ENCODE peak calls at places on chromosomes 12 and 14, in five cellular contexts. N is SK-N-SH, L is H1, Y is OCI-LY7, V is mucosa of descending colon. A is an unnamed sample. For H3K9me3, the result is how much of the 10 kb centered on the place peaks cover.

GRCh38 chr12:93089805-93090569 is 160.9 kb upstream of the EEA1 start:
- DNase-seq in L (no peak), V (no peak), N (no peak), Y (no peak), A (no peak)

GRCh38 chr12:12214635-12215131 is 52.2 kb downstream of the LRP6 start:
- DNase-seq in Y (peak), L (no peak), V (no peak), N (no peak), A (no peak)

GRCh38 chr12:27861428-27862167 is 81.6 kb upstream of the MANSC4 start:
- DNase-seq in L (no peak), N (no peak), V (no peak), Y (peak), A (no peak)

GRCh38 chr14:65769151-65769550 is 356.6 kb downstream of the FUT8 start:
- DNase-seq in Y (no peak), L (no peak), V (no peak), N (no peak), A (no peak)

GRCh38 chr12:96989916-96990315 is 82.9 kb downstream of the NEDD1 start:
- DNase-seq in L (no peak), V (no peak), N (no peak), Y (peak), A (no peak)

GRCh38 chr14:96198430-96199133 is 6.1 kb upstream of the BDKRB2 start:
- DNase-seq in Y (no peak), L (no peak), V (no peak), N (no peak), A (no peak)

GRCh38 chr12:10967409-10967808 is 19.3 kb downstream of the TAS2R50 start:
- DNase-seq in N (peak), L (no peak), Y (no peak), V (no peak), A (no peak)

GRCh38 chr12:70643927-70644326 is 6.7 kb upstream of the PTPRB start:
- DNase-seq in Y (no peak), N (no peak), V (no peak), L (no peak), A (no peak)

GRCh38 chr14:74793506-74794155 is 30.5 kb downstream of the YLPM1 start:
- DNase-seq in N (no peak), Y (peak), L (no peak), V (no peak), A (no peak)

GRCh38 chr12:115763982-115764621 is 513.4 kb downstream of the MED13L start:
- DNase-seq in L (no peak), V (no peak), Y (no peak), N (no peak), A (no peak)

GRCh38 chr12:20453756-20454310 is 85.5 kb downstream of the PDE3A start:
- DNase-seq in N (no peak), Y (no peak), L (no peak), V (no peak), A (no peak)

GRCh38 chr14:50542941-50543418 is 10.6 kb upstream of the MAP4K5 start:
- DNase-seq in L (no peak), N (peak), Y (peak), V (no peak), A (no peak)

GRCh38 chr12:90199008-90199407 is 490.4 kb upstream of the ATP2B1 start:
- DNase-seq in L (no peak), N (no peak), V (no peak), Y (no peak), A (no peak)

GRCh38 chr12:126397071-126397571 is 1331.9 kb downstream of the AACS start:
- DNase-seq in Y (no peak), V (no peak), N (no peak), L (no peak), A (no peak)

GRCh38 chr12:56914724-56915123 is 19.5 kb downstream of the SDR9C7 start:
- DNase-seq in N (no peak), V (no peak), Y (no peak), L (no peak), A (no peak)

GRCh38 chr12:77606348-77606747 is 224.3 kb upstream of the NAV3 start:
- DNase-seq in L (no peak), N (no peak), Y (no peak), V (no peak), A (no peak)

GRCh38 chr12:115700896-115701465 is 576.5 kb downstream of the MED13L start:
- DNase-seq in N (no peak), V (no peak), L (no peak), Y (no peak), A (no peak)

GRCh38 chr12:123389560-123390351 is 5.8 kb downstream of the KMT5A start:
- DNase-seq in V (peak), Y (peak), N (peak), L (no peak), A (peak)

GRCh38 chr14:97517566-97518234 is 720.5 kb downstream of the VRK1 start:
- DNase-seq in N (no peak), Y (no peak), V (no peak), L (no peak), A (no peak)

GRCh38 chr12:85550924-85551323 is 270.9 kb downstream of the ALX1 start:
- DNase-seq in N (no peak), Y (no peak), V (no peak), L (no peak), A (no peak)

GRCh38 chr12:94101902-94102660 is 46.3 kb upstream of the PLXNC1 start:
- DNase-seq in Y (peak), V (peak), L (peak), N (peak), A (peak)

GRCh38 chr12:76025601-76026575 is 5.7 kb downstream of the PHLDA1 start:
- DNase-seq in L (no peak), V (no peak), N (no peak), Y (no peak), A (no peak)

GRCh38 chr14:71731096-71731495 is 201.1 kb upstream of the RGS6 start:
- DNase-seq in Y (no peak), L (no peak), N (no peak), V (no peak), A (no peak)

GRCh38 chr12:92080390-92081285 is 65.0 kb downstream of the BTG1 start:
- DNase-seq in L (no peak), N (no peak), Y (peak), V (no peak), A (no peak)

GRCh38 chr14:105337966-105338365 is 23.4 kb downstream of the PACS2 start:
- DNase-seq in L (no peak), Y (no peak), N (no peak), V (peak), A (no peak)

GRCh38 chr12:14836336-14837210 is 6.8 kb downstream of the ART4 start:
- DNase-seq in V (no peak), L (no peak), N (no peak), Y (no peak), A (no peak)

GRCh38 chr12:127245437-127245836 is 1021.5 kb upstream of the TMEM132C start:
- DNase-seq in L (no peak), Y (no peak), N (no peak), V (no peak), A (no peak)

GRCh38 chr12:122062832-122063690 is 15.5 kb upstream of the MLXIP start:
- DNase-seq in V (no peak), L (no peak), N (peak), Y (no peak), A (no peak)

GRCh38 chr14:80172380-80173055 is 38.8 kb downstream of the DIO2 start:
- DNase-seq in V (no peak), L (no peak), N (no peak), Y (no peak), A (no peak)

GRCh38 chr12:55824726-55825125 is 4.7 kb downstream of the DNAJC14 start:
- DNase-seq in N (no peak), V (no peak), L (no peak), Y (no peak), A (no peak)

GRCh38 chr12:52645120-52645761 is 6.8 kb downstream of the KRT2 start:
- DNase-seq in L (no peak), N (no peak), Y (no peak), V (no peak), A (no peak)

GRCh38 chr12:105658389-105658788 is 327.9 kb downstream of the C12orf75 start:
- DNase-seq in V (no peak), N (no peak), Y (no peak), L (no peak), A (no peak)

GRCh38 chr14:38110258-38110657 is 97.4 kb upstream of the SSTR1 start:
- DNase-seq in N (no peak), Y (no peak), V (no peak), L (no peak), A (no peak)

GRCh38 chr12:105676694-105677093 is 346.2 kb downstream of the C12orf75 start:
- DNase-seq in N (no peak), L (no peak), Y (no peak), V (peak), A (no peak)

GRCh38 chr12:61009167-61009566 is 1251.0 kb upstream of the USP15 start:
- DNase-seq in L (no peak), V (no peak), Y (no peak), N (no peak), A (no peak)

GRCh38 chr12:1839956-1840550 is 19.7 kb downstream of the LRTM2 start:
- DNase-seq in Y (no peak), V (no peak), L (no peak), N (no peak), A (no peak)

GRCh38 chr12:124759841-124760508 is 103.7 kb downstream of the SCARB1 start:
- DNase-seq in V (no peak), Y (no peak), N (no peak), L (no peak), A (no peak)

GRCh38 chr14:63770187-63770807 is 42.4 kb upstream of the SGPP1 start:
- DNase-seq in N (peak), V (no peak), Y (peak), L (no peak), A (no peak)

GRCh38 chr12:3326850-3327780 is 163.9 kb upstream of the PRMT8 start:
- DNase-seq in V (no peak), Y (no peak), N (no peak), L (no peak), A (no peak)

GRCh38 chr12:34396006-34396860 is 373.9 kb downstream of the ALG10 start:
- DNase-seq in L (no peak), V (peak), N (peak), Y (no peak), A (no peak)
- H3K9me3 ChIP-seq in L (half or more), V (half or more), N (under half), Y (under half), A (under half)

DNA sequence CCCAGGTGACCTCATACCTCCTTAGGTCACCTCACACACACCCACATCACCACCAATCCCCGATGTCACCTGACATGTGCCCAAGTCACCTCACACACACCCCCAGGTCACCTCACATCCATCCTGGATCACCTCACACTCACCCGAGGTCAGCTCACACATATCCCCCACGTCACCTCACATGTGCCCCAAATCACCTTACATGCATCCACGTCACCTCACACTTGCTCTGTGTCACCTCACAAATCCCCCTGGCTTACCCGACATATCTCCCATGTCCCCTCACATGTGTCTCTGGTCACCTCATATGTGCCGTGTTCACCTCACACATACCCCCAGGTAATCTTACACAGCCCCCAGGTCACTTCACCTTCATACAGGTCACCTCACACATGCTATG is 864.6 kb downstream of the TMEM121 start:
- DNase-seq in Y (no peak), L (no peak), V (no peak), N (no peak), A (no peak)
- H3K9me3 ChIP-seq in Y (under half), L (half or more), V (under half), N (under half), A (under half)

DNA sequence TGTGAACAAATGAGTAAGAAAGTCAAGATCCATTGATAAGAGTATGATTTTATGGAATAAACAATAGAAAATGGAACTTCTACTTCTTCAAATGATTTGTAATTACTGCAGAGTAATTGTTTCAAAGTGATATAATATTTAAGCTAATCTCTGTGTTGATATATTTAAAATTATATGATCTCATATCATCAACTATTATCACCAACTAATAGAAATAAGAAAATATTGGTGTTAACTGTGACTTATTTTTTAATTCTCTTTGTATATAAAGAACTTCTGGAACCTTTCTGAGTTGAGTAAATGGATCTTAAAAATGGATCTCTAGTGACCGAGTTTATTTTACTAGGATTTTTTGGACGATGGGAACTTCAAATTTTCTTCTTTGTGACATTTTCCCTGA is at the start of gene OR4L1:
- DNase-seq in V (no peak), L (no peak), Y (no peak), N (no peak), A (no peak)
- H3K9me3 ChIP-seq in V (under half), L (half or more), Y (under half), N (under half), A (under half)

DNA sequence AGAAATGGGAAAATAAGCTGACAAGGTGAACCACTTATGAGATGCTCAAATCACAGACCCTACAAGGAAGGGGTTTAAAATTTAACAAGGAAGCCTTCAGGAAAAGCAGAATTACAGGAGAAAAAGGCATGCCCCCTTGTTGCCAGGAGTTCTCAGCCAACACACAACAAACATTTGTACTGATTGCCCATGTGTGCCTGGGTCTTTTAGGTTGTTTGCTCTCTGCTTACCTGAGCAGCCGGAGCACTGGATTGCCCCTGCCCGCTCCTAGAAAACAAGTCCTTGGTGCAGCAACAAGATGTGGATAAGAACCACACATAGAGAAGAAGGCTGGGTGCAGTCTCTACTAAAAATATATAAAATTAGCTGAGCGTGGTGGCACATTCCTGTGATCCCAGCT is 3.4 kb downstream of the DRAM1 start:
- DNase-seq in Y (no peak), V (no peak), L (no peak), N (no peak), A (no peak)
- H3K9me3 ChIP-seq in Y (under half), V (under half), L (under half), N (under half), A (under half)

GRCh38 chr12:53675701-53676607 is at the start of gene ATP5MC2:
- DNase-seq in L (peak), V (peak), Y (peak), N (peak), A (peak)

GRCh38 chr12:53677612-53678133 is 1.8 kb upstream of the ATP5MC2 start:
- DNase-seq in Y (no peak), N (no peak), V (no peak), L (no peak), A (no peak)

GRCh38 chr12:53670966-53671365 is 4.9 kb downstream of the ATP5MC2 start:
- DNase-seq in Y (no peak), V (no peak), L (no peak), N (no peak), A (no peak)

GRCh38 chr12:53674977-53675700 is 744 bp downstream of the ATP5MC2 start:
- DNase-seq in Y (peak), V (no peak), N (no peak), L (no peak), A (no peak)

GRCh38 chr12:53676715-53677611 is 1.1 kb upstream of the ATP5MC2 start:
- DNase-seq in V (peak), L (no peak), Y (no peak), N (no peak), A (no peak)
- H3K9me3 ChIP-seq in V (under half), L (under half), Y (under half), N (under half), A (under half)